ENCODE peak calls at places on chromosomes 1 and 21, in five cellular contexts. E is mesenchymal stem cell, U is H7, I is aorta, J is WERI-Rb-1. T is an unnamed sample.
A peak's percentile ranks its signal among the peaks of the same experiment; 100 is the strongest.

GRCh38 chr1:30637183-30637969 is 86.0 kb downstream of the MATN1 start:
- DNase-seq in E (no peak), U (no peak), I (no peak), J (no peak), T (no peak)

GRCh38 chr1:155872527-155872926 is 13.2 kb downstream of the SYT11 start:
- DNase-seq in E (no peak), U (no peak), I (no peak), J (no peak), T (peak; percentile 51)

GRCh38 chr1:35717911-35718476 is 690 bp downstream of the C1orf216 start:
- DNase-seq in E (peak; percentile 84), U (peak; percentile 73), I (peak; percentile 85), J (no peak), T (peak; percentile 41)

GRCh38 chr21:17613242-17613676 is 558 bp upstream of the BTG3 start:
- DNase-seq in E (peak; percentile 28), U (no peak), I (peak; percentile 63), J (no peak), T (no peak)

GRCh38 chr1:85692730-85693314 is 15.4 kb downstream of the ZNHIT6 start:
- DNase-seq in E (peak; percentile 66), U (no peak), I (no peak), J (no peak), T (no peak)

GRCh38 chr1:181442181-181442525 is 41.2 kb upstream of the CACNA1E start:
- DNase-seq in E (no peak), U (no peak), I (no peak), J (no peak), T (no peak)

GRCh38 chr1:99455760-99456159 is 190.2 kb upstream of the PALMD start:
- DNase-seq in E (no peak), U (no peak), I (no peak), J (no peak), T (no peak)

GRCh38 chr1:53207726-53208125 is 11.1 kb downstream of the CPT2 start:
- DNase-seq in E (no peak), U (no peak), I (no peak), J (no peak), T (no peak)

GRCh38 chr1:61170328-61171238 is 88.2 kb downstream of the NFIA start:
- DNase-seq in E (no peak), U (no peak), I (no peak), J (no peak), T (no peak)

GRCh38 chr1:74432325-74432724 is 80.1 kb downstream of the LRRC53 start:
- DNase-seq in E (no peak), U (no peak), I (no peak), J (no peak), T (no peak)

GRCh38 chr1:201721131-201722049 is 107.6 kb upstream of the IPO9 start:
- DNase-seq in E (peak; percentile 98), U (no peak), I (no peak), J (peak; percentile 82), T (no peak)

GRCh38 chr1:56434659-56435202 is 144.6 kb downstream of the PLPP3 start:
- DNase-seq in E (no peak), U (no peak), I (no peak), J (no peak), T (no peak)

GRCh38 chr1:168227620-168228019 is 1.8 kb downstream of the SFT2D2 start:
- DNase-seq in E (peak; percentile 59), U (no peak), I (no peak), J (no peak), T (no peak)

GRCh38 chr1:154416496-154417337 is 11.6 kb downstream of the IL6R start:
- DNase-seq in E (no peak), U (no peak), I (peak; percentile 31), J (no peak), T (no peak)

GRCh38 chr1:7727816-7728477 is 43.1 kb upstream of the VAMP3 start:
- DNase-seq in E (no peak), U (no peak), I (no peak), J (no peak), T (no peak)

GRCh38 chr1:234851450-234852438 is 241.8 kb upstream of the IRF2BP2 start:
- DNase-seq in E (peak; percentile 24), U (no peak), I (peak; percentile 76), J (no peak), T (no peak)

GRCh38 chr1:93847811-93848288 is 31.2 kb downstream of the DNTTIP2 start:
- DNase-seq in E (peak; percentile 86), U (peak; percentile 80), I (peak; percentile 80), J (peak; percentile 81), T (peak; percentile 86)

GRCh38 chr1:193070942-193071341 is 11.5 kb downstream of the RO60 start:
- DNase-seq in E (peak; percentile 14), U (no peak), I (no peak), J (peak; percentile 70), T (no peak)

GRCh38 chr1:23814016-23814415 is 11.2 kb downstream of the HMGCL start:
- DNase-seq in E (no peak), U (no peak), I (no peak), J (no peak), T (no peak)

GRCh38 chr1:31977361-31978131 is 36.1 kb upstream of the KHDRBS1 start:
- DNase-seq in E (peak; percentile 66), U (peak; percentile 85), I (no peak), J (peak; percentile 75), T (peak; percentile 79)

GRCh38 chr1:156368889-156369684 is at the start of gene RHBG:
- DNase-seq in E (peak; percentile 40), U (peak; percentile 96), I (peak; percentile 63), J (no peak), T (peak; percentile 78)

GRCh38 chr21:44956356-44957046 is 16.7 kb downstream of the SLX9 start:
- DNase-seq in E (no peak), U (no peak), I (peak; percentile 36), J (no peak), T (no peak)

DNA sequence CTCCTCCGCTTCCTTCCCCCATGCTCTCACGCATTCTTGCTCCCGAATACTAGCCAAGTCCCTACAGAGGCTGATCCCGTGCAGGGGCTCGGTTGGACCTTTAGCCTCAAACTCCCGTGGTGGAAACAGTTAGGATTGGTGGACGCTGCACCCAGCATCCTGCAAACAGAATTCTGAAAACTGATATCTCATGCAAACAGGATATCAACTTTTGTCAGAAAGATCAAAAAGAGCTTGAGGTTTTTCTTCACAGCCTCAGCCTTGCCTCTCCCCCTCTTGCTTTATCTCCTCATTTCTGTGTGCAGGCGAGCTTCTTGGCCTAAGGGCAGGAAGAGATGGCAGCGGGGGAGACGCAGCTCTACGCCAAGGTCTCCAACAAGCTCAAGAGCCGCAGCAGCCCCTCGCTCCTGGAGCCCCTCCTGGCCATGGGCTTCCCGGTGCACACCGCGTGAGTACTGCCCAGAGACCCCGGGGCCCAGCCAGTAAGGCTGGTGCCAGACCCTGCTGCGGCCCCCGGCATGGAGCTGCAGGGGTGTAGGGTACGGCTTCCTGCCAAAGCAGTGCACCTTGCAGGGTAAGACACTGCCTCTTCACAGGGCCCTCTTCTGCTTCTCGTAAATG is at the start of gene UBASH3A:
- DNase-seq in E (no peak), U (no peak), I (no peak), J (no peak), T (no peak)
- H3K4me3 ChIP-seq in E (no peak within 1 kb of the TSS), U (no peak within 1 kb of the TSS), I (no peak within 1 kb of the TSS), J (no peak within 1 kb of the TSS), T (no peak within 1 kb of the TSS)

GRCh38 chr1:98325646-98326441 is 335.7 kb upstream of the SNX7 start:
- DNase-seq in E (peak; percentile 86), U (no peak), I (peak; percentile 92), J (no peak), T (no peak)
- H3K4me3 ChIP-seq in E (no peak overlapping the region), U (no peak overlapping the region), I (no peak overlapping the region), J (no peak overlapping the region), T (no peak overlapping the region)

DNA sequence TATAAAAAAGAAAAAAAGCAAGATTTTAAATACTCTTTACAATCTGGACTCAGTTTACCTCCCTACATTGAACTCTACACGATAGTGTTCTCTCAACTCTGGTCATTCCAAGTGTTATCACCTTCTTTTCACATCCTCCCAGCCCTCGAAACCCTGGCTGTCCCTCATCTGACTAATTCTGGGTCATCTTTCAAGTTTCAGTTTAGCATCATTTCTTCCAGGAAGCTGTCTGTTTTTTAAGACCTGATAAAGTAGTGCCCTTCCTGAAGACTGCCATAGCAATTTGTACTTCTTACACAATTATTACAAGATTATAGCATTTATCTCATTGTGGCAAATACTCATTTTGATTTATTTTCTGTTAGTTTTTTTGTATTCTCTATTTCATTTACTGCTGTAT is 1.2 kb downstream of the ALG14 start:
- DNase-seq in E (no peak), U (no peak), I (no peak), J (no peak), T (no peak)
- H3K4me3 ChIP-seq in E (peak overlapping the region; percentile 89), U (no peak overlapping the region), I (no peak overlapping the region), J (no peak overlapping the region), T (peak overlapping the region; percentile 70)

GRCh38 chr1:42784946-42785693 is at the start of gene TMEM269:
- DNase-seq in E (no peak), U (peak; percentile 70), I (peak; percentile 57), J (no peak), T (no peak)
- H3K4me3 ChIP-seq in E (peak within 1 kb of the TSS; percentile 73), U (no peak within 1 kb of the TSS), I (peak within 1 kb of the TSS; percentile 4), J (no peak within 1 kb of the TSS), T (no peak within 1 kb of the TSS)

DNA sequence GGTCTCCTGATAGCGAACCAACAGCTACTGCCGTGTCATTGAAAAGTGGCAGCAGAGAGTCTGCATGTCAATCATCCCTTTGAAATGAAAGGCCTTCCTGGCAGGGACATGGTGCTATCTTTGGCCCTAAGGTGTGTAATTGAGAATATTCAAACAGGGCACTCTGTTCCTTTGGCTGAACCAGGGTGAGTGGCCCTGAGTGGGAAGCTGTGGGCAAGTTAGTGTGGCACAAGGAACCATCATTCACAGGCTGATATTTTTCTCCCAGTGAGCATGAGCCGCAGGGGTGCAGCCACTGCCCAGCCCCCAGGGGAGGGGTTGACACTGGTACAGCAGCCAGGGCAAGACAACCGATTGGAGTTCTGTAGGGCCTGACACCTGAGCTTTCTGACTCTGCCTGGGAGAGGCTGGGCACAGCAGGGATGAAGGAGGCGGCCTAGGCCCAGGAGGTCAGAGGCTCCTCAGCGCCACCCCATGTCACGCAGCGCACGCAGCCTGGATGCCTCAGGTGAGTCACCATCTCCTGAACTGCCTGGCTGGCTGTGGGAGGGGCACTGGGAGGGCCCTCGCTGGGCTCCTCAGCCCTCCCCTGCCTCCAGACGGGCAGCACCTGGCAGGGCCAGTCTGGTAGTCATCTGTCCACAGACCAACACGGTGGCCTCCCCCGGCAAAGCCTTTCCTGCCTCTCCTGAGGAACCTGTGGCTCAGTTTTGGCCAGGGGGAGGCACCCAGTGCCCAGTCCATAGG is 13.2 kb downstream of the QSOX1 start:
- DNase-seq in E (no peak), U (peak; percentile 92), I (no peak), J (no peak), T (peak; percentile 30)
- H3K4me3 ChIP-seq in E (no peak overlapping the region), U (no peak overlapping the region), I (no peak overlapping the region), J (no peak overlapping the region), T (no peak overlapping the region)

GRCh38 chr1:90835172-90835660 is 118.1 kb upstream of the BARHL2 start:
- DNase-seq in E (peak; percentile 20), U (no peak), I (no peak), J (no peak), T (peak; percentile 65)
- H3K4me3 ChIP-seq in E (no peak overlapping the region), U (peak overlapping the region; percentile 42), I (no peak overlapping the region), J (no peak overlapping the region), T (peak overlapping the region; percentile 42)

T was measured in neural progenitor cell.